ENCODE peak calls at places on chromosomes 6 and 20, in six cellular contexts. A, Q, J, G, D and K are unnamed samples.

GRCh38 chr6:10695086-10695657 is 400 bp downstream of the PAK1IP1 start:
- DNase-seq in A (no peak), Q (no peak), J (no peak), G (no peak), D (no peak), K (no peak)

GRCh38 chr20:45041464-45042337 is 59.2 kb downstream of the KCNS1 start:
- DNase-seq in A (peak; percentile 57), Q (no peak), J (no peak), G (no peak), D (no peak), K (no peak)

GRCh38 chr6:155530219-155530834 is 74.7 kb upstream of the NOX3 start:
- DNase-seq in A (peak; percentile 1), Q (no peak), J (no peak), G (peak; percentile 63), D (peak; percentile 20), K (no peak)

GRCh38 chr20:49179368-49180277 is 8.5 kb downstream of the STAU1 start:
- DNase-seq in A (no peak), Q (no peak), J (no peak), G (no peak), D (no peak), K (no peak)

GRCh38 chr6:90429713-90430112 is 133.1 kb upstream of the BACH2 start:
- DNase-seq in A (no peak), Q (no peak), J (no peak), G (no peak), D (no peak), K (no peak)

GRCh38 chr20:14632906-14633305 is 295.5 kb upstream of the FLRT3 start:
- DNase-seq in A (no peak), Q (no peak), J (no peak), G (peak; percentile 50), D (no peak), K (no peak)

GRCh38 chr6:72742274-72742673 is 120.4 kb downstream of the KCNQ5 start:
- DNase-seq in A (no peak), Q (no peak), J (no peak), G (no peak), D (no peak), K (no peak)

GRCh38 chr6:169344651-169345050 is 91.0 kb upstream of the THBS2 start:
- DNase-seq in A (no peak), Q (no peak), J (no peak), G (no peak), D (no peak), K (no peak)

GRCh38 chr6:43125555-43125954 is 45.5 kb upstream of the SRF start:
- DNase-seq in A (no peak), Q (no peak), J (no peak), G (no peak), D (no peak), K (no peak)

GRCh38 chr6:144305985-144306384 is 20.9 kb downstream of the UTRN start:
- DNase-seq in A (no peak), Q (no peak), J (no peak), G (no peak), D (no peak), K (no peak)

GRCh38 chr6:112571486-112571885 is 224.4 kb downstream of the RFPL4B start:
- DNase-seq in A (no peak), Q (peak; percentile 42), J (peak; percentile 80), G (no peak), D (no peak), K (no peak)

GRCh38 chr20:20143165-20143564 is 90.8 kb downstream of the CFAP61 start:
- DNase-seq in A (no peak), Q (no peak), J (no peak), G (no peak), D (no peak), K (no peak)

GRCh38 chr6:142680308-142680707 is 264.7 kb downstream of the HIVEP2 start:
- DNase-seq in A (no peak), Q (no peak), J (peak; percentile 54), G (no peak), D (no peak), K (no peak)

GRCh38 chr6:81985191-81985590 is 232.7 kb upstream of the TENT5A start:
- DNase-seq in A (no peak), Q (no peak), J (no peak), G (no peak), D (no peak), K (no peak)

GRCh38 chr20:48682529-48683385 is 145.0 kb downstream of the PREX1 start:
- DNase-seq in A (peak; percentile 98), Q (peak; percentile 93), J (peak; percentile 93), G (peak; percentile 64), D (no peak), K (peak; percentile 93)

GRCh38 chr6:134145786-134146185 is 93.4 kb upstream of the SLC2A12 start:
- DNase-seq in A (no peak), Q (no peak), J (no peak), G (peak; percentile 45), D (no peak), K (no peak)